ENCODE peak calls at places on chromosomes 1 and 21, in eight cellular contexts. E is BJ, F is brain microvascular endothelial cell, I is astrocyte of the spinal cord, N is kidney epithelial cell, M is endothelial cell of umbilical vein, Z is AG04449, A is fibroblast of mammary gland. X is an unnamed sample.
A peak's percentile ranks its signal among the peaks of the same experiment; 100 is the strongest.

GRCh38 chr21:41678944-41679343 is 87.9 kb downstream of the RIPK4 start:
- DNase-seq in E (peak; percentile 91), F (peak; percentile 95), I (peak; percentile 96), N (peak; percentile 98), M (peak; percentile 83), Z (peak; percentile 83), A (peak; percentile 97), X (peak; percentile 98)

GRCh38 chr21:42038826-42039425 is 28.8 kb upstream of the ZBTB21 start:
- DNase-seq in E (peak; percentile 46), F (no peak), I (peak; percentile 50), N (no peak), M (no peak), Z (no peak), A (peak; percentile 88), X (no peak)

GRCh38 chr1:147091801-147092200 is 80.5 kb downstream of the PRKAB2 start:
- DNase-seq in E (no peak), F (no peak), I (no peak), N (no peak), M (no peak), Z (no peak), A (no peak), X (no peak)

GRCh38 chr1:187655163-187655562 is 826.4 kb downstream of the PLA2G4A start:
- DNase-seq in E (no peak), F (no peak), I (peak; percentile 19), N (no peak), M (peak; percentile 61), Z (no peak), A (peak; percentile 47), X (no peak)

GRCh38 chr1:234368320-234369032 is 4.8 kb upstream of the COA6 start:
- DNase-seq in E (no peak), F (no peak), I (no peak), N (no peak), M (no peak), Z (no peak), A (no peak), X (no peak)

GRCh38 chr1:94095112-94095637 is 25.8 kb downstream of the ABCA4 start:
- DNase-seq in E (peak; percentile 70), F (peak; percentile 99), I (peak; percentile 99), N (peak; percentile 79), M (peak; percentile 97), Z (peak; percentile 63), A (peak; percentile 89), X (no peak)

GRCh38 chr1:214321686-214322453 is 40.9 kb downstream of the SMYD2 start:
- DNase-seq in E (no peak), F (no peak), I (no peak), N (no peak), M (no peak), Z (no peak), A (no peak), X (no peak)

GRCh38 chr1:95716097-95716496 is 482.1 kb downstream of the RWDD3 start:
- DNase-seq in E (no peak), F (no peak), I (no peak), N (no peak), M (no peak), Z (no peak), A (no peak), X (no peak)

GRCh38 chr1:116538527-116538926 is 32.3 kb downstream of the CD58 start:
- DNase-seq in E (no peak), F (peak; percentile 25), I (peak; percentile 35), N (no peak), M (no peak), Z (no peak), A (peak; percentile 84), X (no peak)

GRCh38 chr1:1858382-1859086 is 32.4 kb downstream of the GNB1 start:
- DNase-seq in E (peak; percentile 89), F (peak; percentile 86), I (peak; percentile 81), N (no peak), M (peak; percentile 98), Z (peak; percentile 29), A (peak; percentile 86), X (peak; percentile 72)

GRCh38 chr21:44391345-44392091 is 38.1 kb downstream of the TRPM2 start:
- DNase-seq in E (no peak), F (no peak), I (no peak), N (no peak), M (no peak), Z (no peak), A (no peak), X (no peak)

GRCh38 chr21:39093526-39093925 is 89.7 kb downstream of the PSMG1 start:
- DNase-seq in E (no peak), F (no peak), I (no peak), N (no peak), M (no peak), Z (no peak), A (no peak), X (no peak)

GRCh38 chr1:248786106-248786665 is 30.6 kb upstream of the LYPD8 start:
- DNase-seq in E (no peak), F (no peak), I (no peak), N (no peak), M (no peak), Z (no peak), A (no peak), X (no peak)

GRCh38 chr1:96934282-96934681 is 212.7 kb downstream of the PTBP2 start:
- DNase-seq in E (no peak), F (no peak), I (no peak), N (no peak), M (no peak), Z (no peak), A (no peak), X (peak; percentile 39)

GRCh38 chr1:90614872-90615271 is 102.2 kb downstream of the BARHL2 start:
- DNase-seq in E (no peak), F (no peak), I (no peak), N (no peak), M (no peak), Z (no peak), A (no peak), X (peak; percentile 68)

GRCh38 chr1:22969224-22969829 is 3.3 kb downstream of the LACTBL1 start:
- DNase-seq in E (no peak), F (peak; percentile 79), I (peak; percentile 83), N (peak; percentile 16), M (peak; percentile 89), Z (peak; percentile 23), A (peak; percentile 83), X (no peak)

GRCh38 chr1:201742955-201743805 is 85.8 kb upstream of the IPO9 start:
- DNase-seq in E (no peak), F (no peak), I (no peak), N (no peak), M (no peak), Z (no peak), A (no peak), X (no peak)

GRCh38 chr1:201740609-201741231 is 88.2 kb upstream of the IPO9 start:
- DNase-seq in E (no peak), F (no peak), I (no peak), N (no peak), M (no peak), Z (no peak), A (no peak), X (peak; percentile 69)

GRCh38 chr1:201741763-201742342 is 87.1 kb upstream of the IPO9 start:
- DNase-seq in E (no peak), F (no peak), I (no peak), N (no peak), M (no peak), Z (no peak), A (no peak), X (no peak)

GRCh38 chr1:201740086-201740541 is 88.8 kb upstream of the IPO9 start:
- DNase-seq in E (no peak), F (no peak), I (no peak), N (no peak), M (no peak), Z (no peak), A (no peak), X (peak; percentile 73)

GRCh38 chr1:201742476-201742875 is 86.5 kb upstream of the IPO9 start:
- DNase-seq in E (peak; percentile 46), F (no peak), I (peak; percentile 81), N (no peak), M (no peak), Z (no peak), A (peak; percentile 43), X (no peak)
- H3K4me3 ChIP-seq in E (no peak overlapping the region), F (no peak overlapping the region), I (no peak overlapping the region), N (no peak overlapping the region), M (no peak overlapping the region), Z (peak overlapping the region; percentile 27), A (no peak overlapping the region), X (no peak overlapping the region)

GRCh38 chr1:220186752-220187151 is 85.5 kb downstream of the RAB3GAP2 start:
- DNase-seq in E (no peak), F (no peak), I (no peak), N (no peak), M (no peak), Z (no peak), A (no peak), X (no peak)
- TF ChIP-seq CTCF in E (no peak), F (no peak), I (no peak), N (no peak), M (no peak), Z (no peak), A (no peak), X (no peak)

GRCh38 chr1:14825396-14825795 is 226.9 kb downstream of the KAZN start:
- DNase-seq in E (no peak), F (no peak), I (no peak), N (no peak), M (no peak), Z (no peak), A (no peak), X (no peak)

GRCh38 chr1:14826172-14826636 is 227.7 kb downstream of the KAZN start:
- DNase-seq in E (peak; percentile 83), F (peak; percentile 48), I (peak; percentile 56), N (no peak), M (no peak), Z (peak; percentile 3), A (peak; percentile 94), X (no peak)

GRCh38 chr1:14827870-14828269 is 229.4 kb downstream of the KAZN start:
- DNase-seq in E (no peak), F (no peak), I (no peak), N (no peak), M (no peak), Z (no peak), A (no peak), X (no peak)

GRCh38 chr1:14828665-14829064 is 230.2 kb downstream of the KAZN start:
- DNase-seq in E (no peak), F (no peak), I (no peak), N (no peak), M (no peak), Z (no peak), A (no peak), X (no peak)

DNA sequence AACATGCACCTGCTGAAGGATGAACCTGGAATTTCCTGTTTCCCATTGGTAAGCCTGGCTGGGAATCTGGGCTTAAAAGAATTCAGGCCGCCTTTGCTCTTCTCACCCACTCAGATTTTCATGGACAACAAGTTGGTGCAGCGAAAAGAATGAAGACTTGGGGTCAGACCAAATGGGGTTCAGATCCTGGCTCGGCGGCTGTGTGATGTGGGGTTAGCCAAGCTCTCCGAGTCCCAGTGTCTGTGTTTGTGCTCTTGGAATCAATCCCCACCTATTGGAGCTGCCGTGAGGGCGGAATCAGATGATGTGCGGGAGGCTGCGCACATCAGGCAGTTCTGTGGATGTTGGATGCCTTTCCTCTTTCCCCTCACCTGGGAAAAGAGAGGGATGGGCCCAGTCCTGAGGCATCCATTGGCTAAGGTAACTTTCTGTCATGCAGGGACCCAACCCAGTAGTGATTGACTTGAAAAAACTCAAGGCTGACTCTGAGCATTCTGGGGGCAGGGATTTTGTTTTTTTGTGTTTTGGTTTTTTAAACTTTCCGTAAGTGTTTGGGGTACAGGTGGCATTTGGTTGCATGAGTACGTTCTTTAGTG is 228.3 kb downstream of the KAZN start:
- DNase-seq in E (no peak), F (no peak), I (no peak), N (no peak), M (no peak), Z (no peak), A (no peak), X (peak; percentile 30)
- H3K4me3 ChIP-seq in E (no peak overlapping the region), F (no peak overlapping the region), I (no peak overlapping the region), N (no peak overlapping the region), M (no peak overlapping the region), Z (no peak overlapping the region), A (no peak overlapping the region), X (no peak overlapping the region)

GRCh38 chr1:224183591-224184312 is 712 bp downstream of the DEGS1 start:
- DNase-seq in E (no peak), F (peak; percentile 43), I (peak; percentile 71), N (no peak), M (peak; percentile 69), Z (no peak), A (peak; percentile 69), X (peak; percentile 59)
- TF ChIP-seq CTCF in E (no peak), F (no peak), I (no peak), N (no peak), M (no peak), Z (no peak), A (no peak), X (peak; percentile 21)